ENCODE peak calls at places on chromosomes 6 and 20, in seven cellular contexts. One of them, this sample, is unnamed.

GRCh38 chr20:1075564-1075963 is 42.8 kb upstream of the PSMF1 start:
- DNase-seq in heart left ventricle: no peak
- DNase-seq in upper lobe of left lung: no peak
- DNase-seq in K562: no peak
- DNase-seq in GM23248: no peak
- DNase-seq in testis: no peak
- DNase-seq in adrenal gland: no peak
- DNase-seq in this sample: no peak

GRCh38 chr6:38169826-38170526 is 350.4 kb downstream of the ZFAND3 start:
- DNase-seq in adrenal gland: no peak
- DNase-seq in GM23248: no peak
- DNase-seq in heart left ventricle: no peak
- DNase-seq in K562: no peak
- DNase-seq in upper lobe of left lung: no peak
- DNase-seq in testis: no peak
- DNase-seq in this sample: no peak

GRCh38 chr6:118776607-118777549 is 117.1 kb upstream of the ASF1A start:
- DNase-seq in K562: peak; percentile 62
- DNase-seq in upper lobe of left lung: peak; percentile 68
- DNase-seq in adrenal gland: peak; percentile 80
- DNase-seq in heart left ventricle: peak; percentile 55
- DNase-seq in GM23248: peak; percentile 86
- DNase-seq in testis: peak; percentile 86
- DNase-seq in this sample: no peak

GRCh38 chr6:167031082-167031709 is 32.0 kb downstream of the CEP43 start:
- DNase-seq in testis: no peak
- DNase-seq in GM23248: peak; percentile 20
- DNase-seq in K562: no peak
- DNase-seq in heart left ventricle: no peak
- DNase-seq in adrenal gland: no peak
- DNase-seq in upper lobe of left lung: peak; percentile 28
- DNase-seq in this sample: no peak

GRCh38 chr6:99611148-99611547 is 4.5 kb downstream of the PRDM13 start:
- DNase-seq in heart left ventricle: no peak
- DNase-seq in GM23248: no peak
- DNase-seq in K562: peak; percentile 20
- DNase-seq in upper lobe of left lung: no peak
- DNase-seq in testis: no peak
- DNase-seq in adrenal gland: no peak
- DNase-seq in this sample: no peak

GRCh38 chr6:125728739-125729138 is 20.7 kb upstream of the HEY2 start:
- DNase-seq in GM23248: no peak
- DNase-seq in adrenal gland: no peak
- DNase-seq in testis: no peak
- DNase-seq in heart left ventricle: no peak
- DNase-seq in K562: no peak
- DNase-seq in upper lobe of left lung: no peak
- DNase-seq in this sample: no peak

GRCh38 chr20:54200487-54201267 is 7.2 kb upstream of the PFDN4 start:
- DNase-seq in adrenal gland: no peak
- DNase-seq in GM23248: no peak
- DNase-seq in upper lobe of left lung: no peak
- DNase-seq in testis: no peak
- DNase-seq in K562: no peak
- DNase-seq in heart left ventricle: no peak
- DNase-seq in this sample: no peak

GRCh38 chr6:27684264-27685211 is 211.6 kb upstream of the ZNF184 start:
- DNase-seq in testis: peak; percentile 70
- DNase-seq in upper lobe of left lung: no peak
- DNase-seq in GM23248: peak; percentile 81
- DNase-seq in adrenal gland: no peak
- DNase-seq in heart left ventricle: no peak
- DNase-seq in K562: peak; percentile 56
- DNase-seq in this sample: peak; percentile 21

GRCh38 chr20:63624486-63624885 is 2.4 kb downstream of the GMEB2 start:
- DNase-seq in heart left ventricle: no peak
- DNase-seq in K562: no peak
- DNase-seq in upper lobe of left lung: no peak
- DNase-seq in GM23248: peak; percentile 63
- DNase-seq in adrenal gland: peak; percentile 5
- DNase-seq in testis: no peak
- DNase-seq in this sample: no peak

GRCh38 chr20:48284837-48285236 is 499.6 kb upstream of the SULF2 start:
- DNase-seq in GM23248: peak; percentile 14
- DNase-seq in testis: no peak
- DNase-seq in upper lobe of left lung: no peak
- DNase-seq in heart left ventricle: no peak
- DNase-seq in adrenal gland: no peak
- DNase-seq in K562: no peak
- DNase-seq in this sample: no peak

GRCh38 chr6:45609141-45609638 is 231.5 kb upstream of the SUPT3H start:
- DNase-seq in upper lobe of left lung: peak; percentile 61
- DNase-seq in GM23248: peak; percentile 56
- DNase-seq in adrenal gland: no peak
- DNase-seq in K562: no peak
- DNase-seq in testis: no peak
- DNase-seq in heart left ventricle: no peak
- DNase-seq in this sample: no peak

GRCh38 chr6:157099912-157100593 is 223.3 kb downstream of the TMEM242 start:
- DNase-seq in upper lobe of left lung: no peak
- DNase-seq in GM23248: no peak
- DNase-seq in testis: no peak
- DNase-seq in heart left ventricle: no peak
- DNase-seq in adrenal gland: no peak
- DNase-seq in K562: peak; percentile 39
- DNase-seq in this sample: no peak

GRCh38 chr6:48893048-48893447 is 570.0 kb downstream of the MMUT start:
- DNase-seq in K562: no peak
- DNase-seq in upper lobe of left lung: no peak
- DNase-seq in testis: no peak
- DNase-seq in GM23248: no peak
- DNase-seq in adrenal gland: no peak
- DNase-seq in heart left ventricle: no peak
- DNase-seq in this sample: no peak

GRCh38 chr20:57672164-57672563 is 37.7 kb downstream of the PMEPA1 start:
- DNase-seq in K562: no peak
- DNase-seq in GM23248: peak; percentile 86
- DNase-seq in testis: peak; percentile 21
- DNase-seq in adrenal gland: no peak
- DNase-seq in heart left ventricle: peak; percentile 71
- DNase-seq in upper lobe of left lung: peak; percentile 72
- DNase-seq in this sample: no peak

GRCh38 chr6:107578642-107579332 is 88.9 kb downstream of the SOBP start:
- DNase-seq in adrenal gland: no peak
- DNase-seq in upper lobe of left lung: no peak
- DNase-seq in GM23248: no peak
- DNase-seq in testis: no peak
- DNase-seq in heart left ventricle: no peak
- DNase-seq in K562: no peak
- DNase-seq in this sample: no peak

GRCh38 chr6:31079656-31080261 is 32.6 kb downstream of the C6orf15 start:
- DNase-seq in heart left ventricle: peak; percentile 59
- DNase-seq in GM23248: peak; percentile 83
- DNase-seq in adrenal gland: peak; percentile 49
- DNase-seq in upper lobe of left lung: peak; percentile 52
- DNase-seq in K562: peak; percentile 46
- DNase-seq in testis: peak; percentile 82
- DNase-seq in this sample: peak; percentile 63

GRCh38 chr6:165850434-165851019 is 187.5 kb upstream of the PDE10A start:
- DNase-seq in K562: peak; percentile 83
- DNase-seq in heart left ventricle: peak; percentile 82
- DNase-seq in adrenal gland: peak; percentile 49
- DNase-seq in GM23248: peak; percentile 68
- DNase-seq in testis: peak; percentile 87
- DNase-seq in upper lobe of left lung: peak; percentile 62
- DNase-seq in this sample: peak; percentile 36

GRCh38 chr20:13554706-13555105 is 84.0 kb downstream of the TASP1 start:
- DNase-seq in adrenal gland: no peak
- DNase-seq in K562: no peak
- DNase-seq in testis: no peak
- DNase-seq in upper lobe of left lung: no peak
- DNase-seq in GM23248: peak; percentile 63
- DNase-seq in heart left ventricle: no peak
- DNase-seq in this sample: no peak

GRCh38 chr6:33320315-33321181 is 3.0 kb upstream of the ZBTB22 start:
- DNase-seq in heart left ventricle: peak; percentile 66
- DNase-seq in upper lobe of left lung: no peak
- DNase-seq in GM23248: peak; percentile 94
- DNase-seq in testis: peak; percentile 84
- DNase-seq in adrenal gland: peak; percentile 92
- DNase-seq in K562: no peak
- DNase-seq in this sample: peak; percentile 63

GRCh38 chr6:28737750-28738395 is 185.9 kb downstream of the TRIM27 start:
- DNase-seq in upper lobe of left lung: no peak
- DNase-seq in K562: no peak
- DNase-seq in testis: no peak
- DNase-seq in GM23248: no peak
- DNase-seq in heart left ventricle: no peak
- DNase-seq in adrenal gland: no peak
- DNase-seq in this sample: no peak

GRCh38 chr20:40962733-40963504 is 65.7 kb upstream of the TOP1 start:
- DNase-seq in upper lobe of left lung: peak; percentile 63
- DNase-seq in testis: peak; percentile 79
- DNase-seq in K562: peak; percentile 86
- DNase-seq in adrenal gland: peak; percentile 71
- DNase-seq in GM23248: peak; percentile 71
- DNase-seq in heart left ventricle: peak; percentile 72
- DNase-seq in this sample: peak; percentile 82

DNA sequence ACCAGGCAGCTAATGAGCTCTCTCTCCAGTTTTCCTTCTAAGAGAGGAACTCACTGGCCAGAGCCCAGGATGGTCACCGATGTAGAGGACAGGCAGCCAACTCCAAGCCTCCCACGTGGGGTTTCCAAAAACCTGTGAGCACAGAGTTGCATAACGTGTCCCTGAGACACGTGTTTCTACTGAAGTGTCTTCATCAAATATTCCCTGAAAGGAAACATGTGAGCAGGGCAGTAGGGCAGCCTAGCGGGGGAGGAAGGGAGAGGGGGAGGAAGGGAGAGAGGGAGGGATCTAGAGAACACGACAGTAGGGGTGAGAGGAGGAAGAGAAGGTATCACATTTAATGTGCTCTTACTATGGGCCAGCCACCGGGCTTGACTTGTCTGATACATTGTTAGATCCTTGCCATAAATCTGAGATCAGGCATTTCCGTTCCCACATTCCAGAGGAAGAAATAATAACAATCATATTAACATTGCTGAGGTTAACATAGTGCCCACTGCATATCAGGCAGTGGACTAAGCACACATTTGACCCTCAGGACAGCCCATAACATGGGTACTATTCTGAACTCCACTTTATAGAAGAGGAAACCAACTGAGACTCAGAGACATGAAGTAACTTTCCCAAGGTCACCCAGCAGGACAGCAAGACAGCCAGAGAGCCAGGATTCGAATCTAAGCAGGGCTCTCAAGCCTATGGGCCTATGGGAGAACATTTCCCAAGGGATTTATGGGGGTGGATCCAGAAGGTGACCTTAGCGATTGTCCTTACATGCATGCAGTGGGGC is 4.5 kb upstream of the SYS1 start:
- DNase-seq in GM23248: peak; percentile 95
- DNase-seq in adrenal gland: peak; percentile 94
- DNase-seq in upper lobe of left lung: peak; percentile 94
- DNase-seq in testis: peak; percentile 88
- DNase-seq in K562: no peak
- DNase-seq in heart left ventricle: peak; percentile 79
- DNase-seq in this sample: no peak
- H3K4me3 ChIP-seq in GM23248: peak overlapping the region; percentile 17
- H3K4me3 ChIP-seq in adrenal gland: peak overlapping the region; percentile 15
- H3K4me3 ChIP-seq in upper lobe of left lung: no peak overlapping the region
- H3K4me3 ChIP-seq in testis: no peak overlapping the region
- H3K4me3 ChIP-seq in K562: no peak overlapping the region
- H3K4me3 ChIP-seq in heart left ventricle: no peak overlapping the region
- H3K4me3 ChIP-seq in this sample: no peak overlapping the region

GRCh38 chr20:62603907-62604785 is 38.2 kb upstream of the SLCO4A1 start:
- DNase-seq in upper lobe of left lung: no peak
- DNase-seq in K562: no peak
- DNase-seq in adrenal gland: no peak
- DNase-seq in testis: no peak
- DNase-seq in heart left ventricle: peak; percentile 15
- DNase-seq in GM23248: no peak
- DNase-seq in this sample: no peak

GRCh38 chr20:62605236-62605948 is 36.9 kb upstream of the SLCO4A1 start:
- DNase-seq in K562: no peak
- DNase-seq in GM23248: no peak
- DNase-seq in upper lobe of left lung: no peak
- DNase-seq in adrenal gland: no peak
- DNase-seq in heart left ventricle: peak; percentile 18
- DNase-seq in testis: no peak
- DNase-seq in this sample: peak; percentile 53

GRCh38 chr20:62603021-62603906 is 39.0 kb upstream of the SLCO4A1 start:
- DNase-seq in K562: no peak
- DNase-seq in GM23248: peak; percentile 51
- DNase-seq in upper lobe of left lung: peak; percentile 89
- DNase-seq in heart left ventricle: peak; percentile 72
- DNase-seq in adrenal gland: peak; percentile 79
- DNase-seq in testis: peak; percentile 55
- DNase-seq in this sample: peak; percentile 91

GRCh38 chr20:62605996-62606395 is 36.3 kb upstream of the SLCO4A1 start:
- DNase-seq in heart left ventricle: no peak
- DNase-seq in GM23248: no peak
- DNase-seq in upper lobe of left lung: no peak
- DNase-seq in adrenal gland: no peak
- DNase-seq in testis: no peak
- DNase-seq in K562: no peak
- DNase-seq in this sample: no peak

DNA sequence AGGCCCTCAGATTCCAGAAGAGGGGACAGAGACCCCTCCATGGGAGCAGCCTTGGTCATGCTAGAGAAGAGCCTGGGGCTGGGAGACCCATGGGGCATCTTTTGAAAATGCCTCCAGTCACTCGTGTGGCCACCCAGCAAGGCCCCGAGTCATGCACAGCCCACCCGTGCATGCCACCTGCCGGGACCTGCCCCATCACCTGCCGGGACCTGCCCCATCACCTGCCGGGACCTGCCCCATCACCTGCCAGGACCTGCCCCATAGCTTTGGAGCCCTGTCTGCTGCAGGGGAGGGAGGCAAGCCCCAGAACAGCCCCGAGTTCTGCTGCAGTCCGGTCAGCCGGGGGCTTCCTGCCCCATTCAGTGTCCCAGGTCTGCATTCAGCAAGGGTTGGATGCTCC is 37.5 kb upstream of the SLCO4A1 start:
- DNase-seq in heart left ventricle: no peak
- DNase-seq in GM23248: no peak
- DNase-seq in testis: no peak
- DNase-seq in upper lobe of left lung: no peak
- DNase-seq in adrenal gland: no peak
- DNase-seq in K562: no peak
- DNase-seq in this sample: peak; percentile 50
- H3K4me3 ChIP-seq in heart left ventricle: no peak overlapping the region
- H3K4me3 ChIP-seq in GM23248: no peak overlapping the region
- H3K4me3 ChIP-seq in testis: no peak overlapping the region
- H3K4me3 ChIP-seq in upper lobe of left lung: peak overlapping the region; percentile 31
- H3K4me3 ChIP-seq in adrenal gland: no peak overlapping the region
- H3K4me3 ChIP-seq in K562: no peak overlapping the region
- H3K4me3 ChIP-seq in this sample: no peak overlapping the region

GRCh38 chr6:3227363-3228045 is at the start of gene TUBB2B:
- DNase-seq in adrenal gland: no peak
- DNase-seq in upper lobe of left lung: no peak
- DNase-seq in testis: no peak
- DNase-seq in K562: peak; percentile 78
- DNase-seq in GM23248: peak; percentile 68
- DNase-seq in heart left ventricle: peak; percentile 57
- DNase-seq in this sample: peak; percentile 78
- H3K4me3 ChIP-seq in adrenal gland: peak within 1 kb of the TSS; percentile 45
- H3K4me3 ChIP-seq in upper lobe of left lung: peak within 1 kb of the TSS; percentile 38
- H3K4me3 ChIP-seq in testis: peak within 1 kb of the TSS; percentile 15
- H3K4me3 ChIP-seq in K562: peak within 1 kb of the TSS; percentile 36
- H3K4me3 ChIP-seq in GM23248: peak within 1 kb of the TSS; percentile 64
- H3K4me3 ChIP-seq in heart left ventricle: peak within 1 kb of the TSS; percentile 9
- H3K4me3 ChIP-seq in this sample: peak within 1 kb of the TSS; percentile 28

GRCh38 chr6:137497722-137498463 is 3.7 kb upstream of the OLIG3 start:
- DNase-seq in heart left ventricle: no peak
- DNase-seq in adrenal gland: no peak
- DNase-seq in K562: no peak
- DNase-seq in testis: no peak
- DNase-seq in GM23248: no peak
- DNase-seq in upper lobe of left lung: no peak
- DNase-seq in this sample: peak; percentile 63
- H3K4me3 ChIP-seq in heart left ventricle: peak overlapping the region; percentile 3
- H3K4me3 ChIP-seq in adrenal gland: peak overlapping the region; percentile 3
- H3K4me3 ChIP-seq in K562: no peak overlapping the region
- H3K4me3 ChIP-seq in testis: peak overlapping the region; percentile 34
- H3K4me3 ChIP-seq in GM23248: no peak overlapping the region
- H3K4me3 ChIP-seq in upper lobe of left lung: peak overlapping the region; percentile 30
- H3K4me3 ChIP-seq in this sample: peak overlapping the region; percentile 24